ENCODE peak calls at places on chromosomes 2 and 18, in seven cellular contexts. F is nephron progenitor cell, G is cardiac muscle cell, R is GM12864, U is WTC11, W is PC-9, O is mammary epithelial cell. Z is an unnamed sample.

GRCh38 chr2:195049372-195050031 is 607.5 kb upstream of the SLC39A10 start:
- DNase-seq in G (no peak), O (peak; percentile 51), W (no peak), U (no peak), F (no peak), R (no peak), Z (no peak)

GRCh38 chr2:43186679-43187374 is 39.6 kb downstream of the ZFP36L2 start:
- DNase-seq in W (no peak), R (no peak), U (peak; percentile 45), G (no peak), F (no peak), O (no peak), Z (no peak)

GRCh38 chr2:96527990-96528679 is 8.4 kb upstream of the ARID5A start:
- DNase-seq in R (no peak), W (no peak), F (no peak), G (no peak), U (no peak), O (no peak), Z (no peak)

GRCh38 chr2:227788556-227788955 is 25.1 kb upstream of the CCL20 start:
- DNase-seq in F (no peak), U (no peak), O (peak; percentile 64), R (no peak), W (no peak), G (no peak), Z (no peak)

GRCh38 chr2:203240491-203240890 is 1.7 kb downstream of the CYP20A1 start:
- DNase-seq in F (no peak), G (no peak), R (no peak), O (no peak), W (no peak), U (no peak), Z (no peak)

GRCh38 chr2:120765031-120765910 is 29.6 kb downstream of the GLI2 start:
- DNase-seq in F (no peak), R (no peak), W (no peak), G (peak; percentile 43), O (no peak), U (peak; percentile 11), Z (no peak)

GRCh38 chr2:102155131-102155702 is 12.7 kb downstream of the IL1R1 start:
- DNase-seq in F (no peak), O (no peak), R (no peak), U (no peak), G (no peak), W (no peak), Z (no peak)

GRCh38 chr2:170814551-170815245 is 2.0 kb upstream of the GAD1 start:
- DNase-seq in W (no peak), G (no peak), F (peak; percentile 23), R (no peak), O (no peak), U (peak; percentile 47), Z (no peak)

GRCh38 chr2:192230864-192231453 is 36.2 kb upstream of the TMEFF2 start:
- DNase-seq in W (no peak), O (no peak), U (no peak), G (no peak), R (no peak), F (no peak), Z (no peak)

GRCh38 chr2:190794466-190795184 is 86.0 kb upstream of the GLS start:
- DNase-seq in U (no peak), R (no peak), W (no peak), F (no peak), O (no peak), G (no peak), Z (no peak)

GRCh38 chr2:28824207-28824606 is 13.6 kb downstream of the SPDYA start:
- DNase-seq in O (no peak), R (no peak), G (no peak), U (no peak), W (no peak), F (no peak), Z (no peak)

GRCh38 chr18:58714259-58714658 is 43.0 kb downstream of the MALT1 start:
- DNase-seq in G (no peak), U (no peak), W (no peak), F (no peak), O (no peak), R (no peak), Z (no peak)

GRCh38 chr2:181058378-181059269 is 78.2 kb downstream of the UBE2E3 start:
- DNase-seq in O (peak; percentile 31), W (peak; percentile 56), G (peak; percentile 46), F (peak; percentile 21), R (peak; percentile 34), U (peak; percentile 17), Z (peak; percentile 24)

GRCh38 chr2:172288603-172289002 is 138.8 kb upstream of the ITGA6 start:
- DNase-seq in G (no peak), U (no peak), F (no peak), O (peak; percentile 94), W (peak; percentile 63), R (no peak), Z (no peak)

GRCh38 chr2:126642031-126642430 is 13.9 kb upstream of the GYPC start:
- DNase-seq in U (no peak), R (no peak), F (no peak), W (no peak), O (no peak), G (no peak), Z (no peak)

GRCh38 chr2:68548396-68548795 is 81.0 kb downstream of the APLF start:
- DNase-seq in U (no peak), R (no peak), O (peak; percentile 14), F (no peak), G (no peak), W (no peak), Z (no peak)

GRCh38 chr2:82345910-82346309 is 2041.4 kb upstream of the LRRTM1 start:
- DNase-seq in F (no peak), G (no peak), R (no peak), O (no peak), U (no peak), W (no peak), Z (no peak)

GRCh38 chr2:190069936-190070696 is 7.6 kb upstream of the MSTN start:
- DNase-seq in G (peak; percentile 74), F (peak; percentile 26), R (peak; percentile 51), O (peak; percentile 32), W (no peak), U (no peak), Z (peak; percentile 52)

GRCh38 chr2:53913721-53914120 is 54.0 kb upstream of the GPR75 start:
- DNase-seq in R (no peak), F (no peak), U (no peak), G (no peak), W (no peak), O (peak; percentile 4), Z (peak; percentile 11)

GRCh38 chr2:204869142-204869823 is 324.0 kb downstream of the PARD3B start:
- DNase-seq in R (no peak), W (no peak), G (no peak), F (no peak), O (no peak), U (no peak), Z (no peak)

GRCh38 chr2:204870053-204870452 is 324.8 kb downstream of the PARD3B start:
- DNase-seq in R (no peak), U (no peak), O (no peak), G (no peak), W (no peak), F (no peak), Z (no peak)

GRCh38 chr2:204871246-204871953 is 326.1 kb downstream of the PARD3B start:
- DNase-seq in G (peak; percentile 18), O (peak; percentile 11), F (no peak), W (no peak), R (no peak), U (no peak), Z (no peak)
- TF ChIP-seq CTCF in G (peak; percentile 43), O (peak; percentile 42), F (peak; percentile 28), W (peak; percentile 53), R (no peak), U (no peak), Z (no peak)

GRCh38 chr18:35993013-35993412 is 20.5 kb downstream of the RMP24 start:
- DNase-seq in F (no peak), R (no peak), W (no peak), G (no peak), O (no peak), U (no peak), Z (no peak)

GRCh38 chr18:35999925-36000324 is 27.4 kb downstream of the RMP24 start:
- DNase-seq in O (no peak), G (no peak), W (no peak), F (no peak), U (no peak), R (no peak), Z (no peak)

GRCh38 chr18:35998967-35999366 is 26.5 kb downstream of the RMP24 start:
- DNase-seq in R (no peak), O (no peak), F (no peak), W (no peak), G (no peak), U (no peak), Z (no peak)
- TF ChIP-seq CTCF in R (peak; percentile 30), O (peak; percentile 42), F (peak; percentile 20), W (peak; percentile 50), G (peak; percentile 32), U (no peak), Z (peak; percentile 78)

GRCh38 chr2:117436697-117437096 is 377.8 kb upstream of the DDX18 start:
- DNase-seq in G (no peak), W (no peak), R (no peak), O (no peak), F (no peak), U (no peak), Z (no peak)

GRCh38 chr2:117432746-117433145 is 381.7 kb upstream of the DDX18 start:
- DNase-seq in O (no peak), F (no peak), W (no peak), U (no peak), G (no peak), R (no peak), Z (no peak)
- TF ChIP-seq CTCF in O (no peak), F (no peak), W (no peak), U (no peak), G (no peak), R (no peak), Z (no peak)

GRCh38 chr2:217467331-217467730 is 535.5 kb downstream of the TNS1 start:
- DNase-seq in U (no peak), W (no peak), G (no peak), R (no peak), F (no peak), O (no peak), Z (no peak)

GRCh38 chr2:217466799-217467198 is 536.0 kb downstream of the TNS1 start:
- DNase-seq in F (no peak), U (no peak), O (no peak), R (no peak), G (no peak), W (no peak), Z (no peak)

GRCh38 chr2:217468042-217468441 is 534.8 kb downstream of the TNS1 start:
- DNase-seq in O (no peak), U (no peak), F (no peak), G (no peak), R (no peak), W (no peak), Z (no peak)

GRCh38 chr2:217471329-217471728 is 531.5 kb downstream of the TNS1 start:
- DNase-seq in F (no peak), G (no peak), R (no peak), U (no peak), W (no peak), O (peak; percentile 59), Z (no peak)

GRCh38 chr2:217469203-217469810 is 533.5 kb downstream of the TNS1 start:
- DNase-seq in W (no peak), G (no peak), R (no peak), U (no peak), O (no peak), F (no peak), Z (no peak)
- TF ChIP-seq CTCF in W (no peak), G (no peak), R (no peak), U (no peak), O (no peak), F (no peak), Z (no peak)